ENCODE peak calls at places on chromosome 15, in nine cellular contexts. W is progenitor cell of endocrine pancreas; K is activated CD8-positive, alpha-beta memory T cell treated with anti-CD3 and anti-CD28 coated beads for 4 hours; H is kidney tubule cell; A is HEK293T; X is NCI-H1417; D is stimulated activated CD4-positive, alpha-beta T cell treated with anti-CD3 and anti-CD28 coated beads, Interleukin-1b, Interleukin-23, amount 100 ng/mL, for 24 hours; V is NAMALWA; F is GM23248. B is an unnamed sample.

GRCh38 chr15:69509131-69509530 is 56.5 kb downstream of the RPLP1 start:
- DNase-seq in W (no peak), K (no peak), H (no peak), A (no peak), X (no peak), D (no peak), V (no peak), F (peak), B (no peak)

GRCh38 chr15:101458908-101459578 is 30.5 kb downstream of the PCSK6 start:
- DNase-seq in W (no peak), K (no peak), H (peak), A (no peak), X (no peak), D (no peak), V (no peak), F (no peak), B (no peak)

GRCh38 chr15:31606261-31606669 is 279.6 kb downstream of the KLF13 start:
- DNase-seq in W (no peak), K (no peak), H (peak), A (no peak), X (no peak), D (no peak), V (no peak), F (peak), B (no peak)

GRCh38 chr15:33104276-33104675 is 90.2 kb downstream of the FMN1 start:
- DNase-seq in W (no peak), K (no peak), H (peak), A (no peak), X (no peak), D (no peak), V (no peak), F (peak), B (no peak)

GRCh38 chr15:68801572-68802148 is 19.0 kb downstream of the ANP32A start:
- DNase-seq in W (no peak), K (no peak), H (no peak), A (no peak), X (no peak), D (no peak), V (no peak), F (no peak), B (no peak)

GRCh38 chr15:25967120-25967519 is 104.0 kb upstream of the ATP10A start:
- DNase-seq in W (no peak), K (no peak), H (peak), A (no peak), X (no peak), D (no peak), V (no peak), F (no peak), B (no peak)

GRCh38 chr15:68391084-68391483 is 40.9 kb downstream of the ITGA11 start:
- DNase-seq in W (no peak), K (no peak), H (no peak), A (no peak), X (no peak), D (no peak), V (no peak), F (no peak), B (no peak)

GRCh38 chr15:39534996-39535395 is 45.9 kb upstream of the THBS1 start:
- DNase-seq in W (no peak), K (no peak), H (no peak), A (no peak), X (no peak), D (no peak), V (no peak), F (no peak), B (no peak)

GRCh38 chr15:60392601-60392985 is 5.2 kb downstream of the ANXA2 start:
- DNase-seq in W (no peak), K (no peak), H (peak), A (no peak), X (peak), D (no peak), V (peak), F (peak), B (no peak)

GRCh38 chr15:33846151-33846550 is 122.1 kb upstream of the CHRM5 start:
- DNase-seq in W (no peak), K (no peak), H (no peak), A (no peak), X (no peak), D (no peak), V (no peak), F (no peak), B (no peak)

GRCh38 chr15:77830041-77830440 is 197.3 kb upstream of the LINGO1 start:
- DNase-seq in W (no peak), K (no peak), H (peak), A (no peak), X (no peak), D (no peak), V (no peak), F (peak), B (no peak)

GRCh38 chr15:87661481-87661880 is 595.1 kb downstream of the NTRK3 start:
- DNase-seq in W (no peak), K (no peak), H (peak), A (no peak), X (no peak), D (no peak), V (no peak), F (no peak), B (no peak)

GRCh38 chr15:90864507-90864906 is 3.9 kb upstream of the FURIN start:
- DNase-seq in W (no peak), K (no peak), H (no peak), A (no peak), X (peak), D (no peak), V (no peak), F (no peak), B (no peak)

GRCh38 chr15:79089890-79090486 is 592 bp downstream of the RASGRF1 start:
- DNase-seq in W (no peak), K (no peak), H (no peak), A (no peak), X (peak), D (no peak), V (no peak), F (no peak), B (no peak)

GRCh38 chr15:90519688-90520087 is 10.0 kb upstream of the CRTC3 start:
- DNase-seq in W (no peak), K (no peak), H (no peak), A (no peak), X (no peak), D (no peak), V (no peak), F (peak), B (no peak)

GRCh38 chr15:71679223-71680078 is 130.9 kb upstream of the NR2E3 start:
- DNase-seq in W (no peak), K (no peak), H (no peak), A (no peak), X (no peak), D (no peak), V (no peak), F (peak), B (no peak)

GRCh38 chr15:73959801-73960200 is 32.3 kb downstream of the STOML1 start:
- DNase-seq in W (no peak), K (no peak), H (no peak), A (no peak), X (no peak), D (no peak), V (peak), F (no peak), B (no peak)

GRCh38 chr15:60972301-60972700 is 256.8 kb downstream of the RORA start:
- DNase-seq in W (no peak), K (no peak), H (peak), A (no peak), X (no peak), D (no peak), V (no peak), F (peak), B (no peak)

GRCh38 chr15:33865416-33865815 is 102.9 kb upstream of the CHRM5 start:
- DNase-seq in W (no peak), K (no peak), H (no peak), A (no peak), X (no peak), D (no peak), V (no peak), F (peak), B (no peak)

GRCh38 chr15:75705854-75706681 is 6.6 kb downstream of the CSPG4 start:
- DNase-seq in W (no peak), K (no peak), H (no peak), A (no peak), X (no peak), D (no peak), V (no peak), F (no peak), B (no peak)

GRCh38 chr15:39543651-39544050 is 37.2 kb upstream of the THBS1 start:
- DNase-seq in W (no peak), K (no peak), H (no peak), A (no peak), X (no peak), D (no peak), V (no peak), F (no peak), B (no peak)

GRCh38 chr15:71291723-71292122 is 176.5 kb downstream of the THSD4 start:
- DNase-seq in W (no peak), K (no peak), H (no peak), A (no peak), X (no peak), D (no peak), V (no peak), F (no peak), B (no peak)

GRCh38 chr15:40340038-40340739 is 550 bp downstream of the CCDC9B start:
- DNase-seq in W (no peak), K (no peak), H (peak), A (no peak), X (peak), D (no peak), V (no peak), F (peak), B (no peak)

GRCh38 chr15:66912441-66912840 is 153.0 kb upstream of the SMAD3 start:
- DNase-seq in W (no peak), K (no peak), H (no peak), A (no peak), X (no peak), D (no peak), V (no peak), F (no peak), B (peak)

GRCh38 chr15:69595009-69595825 is 142.6 kb downstream of the RPLP1 start:
- DNase-seq in W (no peak), K (no peak), H (peak), A (no peak), X (peak), D (no peak), V (no peak), F (no peak), B (no peak)

GRCh38 chr15:35118987-35119386 is 33.9 kb upstream of the NANOGP8 start:
- DNase-seq in W (no peak), K (no peak), H (no peak), A (no peak), X (no peak), D (no peak), V (no peak), F (no peak), B (no peak)

GRCh38 chr15:66834863-66835557 is 133.0 kb downstream of the SMAD6 start:
- DNase-seq in W (no peak), K (no peak), H (peak), A (no peak), X (no peak), D (no peak), V (no peak), F (no peak), B (no peak)

GRCh38 chr15:79089331-79089889 is 1.2 kb downstream of the RASGRF1 start:
- DNase-seq in W (no peak), K (no peak), H (no peak), A (peak), X (peak), D (no peak), V (no peak), F (no peak), B (no peak)

GRCh38 chr15:60737217-60737616 is 258.3 kb upstream of the ICE2 start:
- DNase-seq in W (no peak), K (no peak), H (no peak), A (no peak), X (no peak), D (no peak), V (no peak), F (no peak), B (peak)

GRCh38 chr15:75731248-75732100 is 18.8 kb upstream of the CSPG4 start:
- DNase-seq in W (no peak), K (no peak), H (peak), A (no peak), X (peak), D (no peak), V (no peak), F (no peak), B (no peak)

B was measured in OCI-LY7.